ENCODE peak calls at places on chromosome 11, in six cellular contexts. M, J, B, C, H and W are unnamed samples.

GRCh38 chr11:19555266-19555665 is 157.4 kb upstream of the NAV2 start:
- DNase-seq in M (no peak), J (no peak), B (no peak), C (no peak), H (no peak), W (no peak)

GRCh38 chr11:46669606-46670243 is 30.7 kb downstream of the ARHGAP1 start:
- DNase-seq in M (no peak), J (no peak), B (no peak), C (no peak), H (no peak), W (no peak)

GRCh38 chr11:56396047-56396446 is 16.4 kb upstream of the OR5AL1 start:
- DNase-seq in M (no peak), J (no peak), B (no peak), C (no peak), H (no peak), W (no peak)

GRCh38 chr11:107957109-107957588 is 28.9 kb downstream of the RAB39A start:
- DNase-seq in M (peak; percentile 13), J (no peak), B (no peak), C (no peak), H (no peak), W (no peak)

GRCh38 chr11:71542382-71542781 is 4.6 kb downstream of the KRTAP5-8 start:
- DNase-seq in M (no peak), J (no peak), B (no peak), C (no peak), H (no peak), W (no peak)

GRCh38 chr11:72647882-72648281 is 26.3 kb downstream of the PDE2A start:
- DNase-seq in M (no peak), J (no peak), B (no peak), C (no peak), H (no peak), W (no peak)

GRCh38 chr11:17389205-17389956 is 922 bp upstream of the KCNJ11 start:
- DNase-seq in M (no peak), J (peak; percentile 77), B (peak; percentile 78), C (peak; percentile 87), H (peak; percentile 75), W (peak; percentile 80)

GRCh38 chr11:41878158-41878557 is 418.7 kb upstream of the LRRC4C start:
- DNase-seq in M (no peak), J (no peak), B (no peak), C (no peak), H (no peak), W (no peak)

GRCh38 chr11:115256326-115257197 is 247.7 kb downstream of the CADM1 start:
- DNase-seq in M (no peak), J (no peak), B (no peak), C (no peak), H (no peak), W (no peak)

GRCh38 chr11:131855320-131855719 is 484.9 kb downstream of the NTM start:
- DNase-seq in M (no peak), J (no peak), B (no peak), C (no peak), H (no peak), W (no peak)

GRCh38 chr11:35365395-35365794 is 54.0 kb downstream of the SLC1A2 start:
- DNase-seq in M (no peak), J (no peak), B (no peak), C (no peak), H (no peak), W (no peak)

GRCh38 chr11:37343279-37343678 is 745.2 kb upstream of the RAG2 start:
- DNase-seq in M (no peak), J (no peak), B (no peak), C (no peak), H (no peak), W (no peak)